ENCODE peak calls at places on chromosomes 13 and 19, in nine cellular contexts. S is RWPE1, A is foreskin keratinocyte, T is left ventricle myocardium inferior, D is AG10803, I is fibroblast of mammary gland, G is heart right ventricle, Z is OCI-LY7, P is endothelial cell. Y is an unnamed sample.

GRCh38 chr13:73223372-73223781 is 164.6 kb downstream of the KLF5 start:
- DNase-seq in S (no peak), A (no peak), T (no peak), D (no peak), I (no peak), G (no peak), Z (no peak), P (no peak), Y (no peak)

GRCh38 chr19:27746691-27747380 is 1466.1 kb downstream of the UQCRFS1 start:
- DNase-seq in S (no peak), A (no peak), T (peak), D (peak), I (peak), G (peak), Z (no peak), P (peak), Y (peak)

GRCh38 chr19:9981406-9982260 is 28.7 kb downstream of the COL5A3 start:
- DNase-seq in S (no peak), A (no peak), T (no peak), D (no peak), I (peak), G (no peak), Z (no peak), P (no peak), Y (no peak)

GRCh38 chr19:1239796-1240737 is 1.5 kb upstream of the ATP5F1D start:
- DNase-seq in S (peak), A (no peak), T (peak), D (peak), I (peak), G (peak), Z (peak), P (peak), Y (peak)

GRCh38 chr19:58380037-58380735 is 644 bp downstream of the ZNF837 start:
- DNase-seq in S (no peak), A (no peak), T (no peak), D (no peak), I (peak), G (no peak), Z (no peak), P (no peak), Y (no peak)

GRCh38 chr19:16920816-16921529 is 32.2 kb downstream of the F2RL3 start:
- DNase-seq in S (peak), A (peak), T (no peak), D (peak), I (peak), G (no peak), Z (no peak), P (no peak), Y (no peak)

GRCh38 chr19:29663861-29664752 is 1.2 kb upstream of the PLEKHF1 start:
- DNase-seq in S (no peak), A (peak), T (no peak), D (peak), I (no peak), G (no peak), Z (no peak), P (no peak), Y (peak)

GRCh38 chr13:80591978-80592377 is 251.1 kb upstream of the SPRY2 start:
- DNase-seq in S (no peak), A (no peak), T (no peak), D (no peak), I (no peak), G (no peak), Z (no peak), P (no peak), Y (no peak)

GRCh38 chr13:61109741-61110140 is 305.9 kb downstream of the PCDH20 start:
- DNase-seq in S (no peak), A (peak), T (no peak), D (no peak), I (no peak), G (no peak), Z (no peak), P (no peak), Y (no peak)

GRCh38 chr19:29415507-29415906 is 110.3 kb upstream of the VSTM2B start:
- DNase-seq in S (no peak), A (no peak), T (no peak), D (no peak), I (no peak), G (no peak), Z (no peak), P (no peak), Y (no peak)

GRCh38 chr13:34017231-34017630 is 199.3 kb downstream of the RFC3 start:
- DNase-seq in S (peak), A (peak), T (no peak), D (no peak), I (no peak), G (no peak), Z (no peak), P (no peak), Y (no peak)

GRCh38 chr13:28820099-28821051 is at the start of gene MTUS2:
- DNase-seq in S (no peak), A (no peak), T (no peak), D (no peak), I (no peak), G (no peak), Z (no peak), P (peak), Y (no peak)

DNA sequence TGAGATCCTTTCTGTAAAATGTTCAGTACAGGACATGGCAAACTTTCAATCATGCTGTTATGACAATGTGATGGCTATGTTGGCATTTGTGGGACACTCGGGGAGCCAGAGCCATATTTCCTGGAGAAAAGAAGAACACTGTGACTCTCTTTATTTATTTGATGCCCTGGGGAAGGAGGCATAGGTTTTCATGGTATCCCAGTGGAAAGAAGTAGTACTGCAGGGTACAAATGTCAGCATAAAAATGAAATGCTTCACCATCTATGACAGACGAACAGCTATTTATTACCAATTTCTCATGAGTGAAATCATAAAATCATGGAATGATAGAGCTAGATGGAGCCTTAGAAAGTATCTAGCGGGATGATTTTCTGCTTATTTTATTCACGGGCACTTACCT is 217.1 kb downstream of the COL4A1 start:
- DNase-seq in S (peak), A (no peak), T (no peak), D (no peak), I (no peak), G (no peak), Z (no peak), P (no peak), Y (no peak)
- TF ChIP-seq CTCF in S (peak), A (peak), T (peak), D (peak), I (peak), G (no peak), Z (peak), P (peak), Y (no peak)

DNA sequence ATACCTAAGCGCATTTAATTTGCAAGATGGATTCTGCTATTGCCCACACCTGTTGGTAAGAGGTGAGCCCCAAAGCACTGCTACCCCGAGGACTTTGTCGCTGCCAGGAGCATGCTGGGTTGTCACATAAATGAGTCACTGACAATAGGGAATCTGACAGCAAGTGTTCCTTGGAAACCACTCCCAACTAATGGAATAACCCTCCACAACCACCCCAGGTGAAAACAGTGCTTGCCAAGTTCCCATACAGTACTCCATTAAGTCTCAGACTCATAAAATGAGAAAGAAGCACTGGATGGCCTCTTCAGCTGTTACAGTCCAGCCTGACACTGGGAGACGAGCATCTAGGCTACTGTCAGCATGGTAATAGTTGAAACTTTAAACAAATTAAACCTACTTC is 108.6 kb downstream of the EFNB2 start:
- DNase-seq in S (no peak), A (no peak), T (no peak), D (no peak), I (no peak), G (no peak), Z (no peak), P (no peak), Y (no peak)
- TF ChIP-seq CTCF in S (no peak), A (no peak), T (no peak), D (no peak), I (no peak), G (no peak), Z (no peak), P (no peak), Y (no peak)

DNA sequence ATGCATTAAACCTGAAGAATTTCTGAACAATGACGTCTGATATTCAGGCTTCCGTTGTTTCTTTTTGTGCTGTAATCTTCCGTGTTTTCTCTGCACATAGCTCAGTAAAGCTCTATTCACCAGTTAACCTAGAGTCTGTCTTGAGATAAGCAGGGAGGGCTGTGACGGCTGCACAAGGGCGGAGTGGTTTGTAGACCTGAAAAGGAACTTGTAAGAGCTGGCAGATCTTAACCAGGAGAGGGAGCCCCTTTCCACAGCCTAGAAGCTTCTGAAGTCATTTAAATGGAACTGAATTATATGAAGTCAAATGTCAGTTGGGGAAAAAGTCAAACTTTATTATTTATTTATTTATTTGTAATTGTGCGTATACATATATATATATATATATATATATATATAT is 27.5 kb downstream of the DPRX start:
- DNase-seq in S (peak), A (no peak), T (no peak), D (no peak), I (no peak), G (no peak), Z (no peak), P (peak), Y (no peak)
- TF ChIP-seq CTCF in S (no peak), A (no peak), T (peak), D (no peak), I (no peak), G (peak), Z (peak), P (no peak), Y (no peak)

GRCh38 chr13:45623516-45624090 is 8.1 kb upstream of the ERICH6B start:
- DNase-seq in S (peak), A (no peak), T (no peak), D (peak), I (peak), G (no peak), Z (peak), P (no peak), Y (no peak)
- TF ChIP-seq CTCF in S (peak), A (peak), T (peak), D (peak), I (peak), G (peak), Z (peak), P (peak), Y (no peak)

DNA sequence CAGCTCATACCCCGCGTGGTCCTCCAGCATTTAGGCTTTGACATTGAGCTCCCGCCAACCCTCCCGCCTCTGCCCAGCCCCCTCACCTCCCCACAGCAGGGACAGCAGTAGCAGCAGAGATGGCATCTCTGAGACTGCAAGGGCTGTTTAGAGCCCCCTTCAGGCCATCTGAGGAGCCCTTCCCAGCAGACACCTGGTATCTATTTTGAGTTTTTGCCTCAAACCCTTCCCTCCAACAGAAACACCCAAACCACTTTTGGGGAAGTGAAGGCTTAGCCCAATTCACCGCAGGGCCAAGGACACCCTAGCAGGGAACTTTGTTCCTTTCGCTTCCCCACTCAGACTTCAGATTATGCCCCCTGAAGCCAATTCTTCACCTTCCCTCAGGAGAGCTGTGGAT is 6.3 kb upstream of the ZNF175 start:
- DNase-seq in S (no peak), A (no peak), T (no peak), D (no peak), I (no peak), G (no peak), Z (peak), P (no peak), Y (no peak)
- TF ChIP-seq CTCF in S (no peak), A (no peak), T (no peak), D (no peak), I (no peak), G (no peak), Z (peak), P (no peak), Y (no peak)